ENCODE peak calls at places on chromosomes 6 and 20, in four cellular contexts. One of them, this sample, is unnamed.

GRCh38 chr6:34518669-34519365 is 37.3 kb downstream of the SPDEF start:
- DNase-seq in iris pigment epithelial cell: no peak
- DNase-seq in BE2C: no peak
- DNase-seq in NCI-H345: no peak
- DNase-seq in this sample: no peak

GRCh38 chr6:151059612-151060095 is 180.1 kb upstream of the AKAP12 start:
- DNase-seq in iris pigment epithelial cell: peak; percentile 71
- DNase-seq in BE2C: no peak
- DNase-seq in NCI-H345: no peak
- DNase-seq in this sample: peak; percentile 79

GRCh38 chr20:44031001-44031574 is 116.4 kb downstream of the TOX2 start:
- DNase-seq in iris pigment epithelial cell: no peak
- DNase-seq in BE2C: no peak
- DNase-seq in NCI-H345: no peak
- DNase-seq in this sample: no peak

GRCh38 chr6:2034256-2034655 is 211.1 kb downstream of the GMDS start:
- DNase-seq in iris pigment epithelial cell: peak; percentile 15
- DNase-seq in BE2C: no peak
- DNase-seq in NCI-H345: no peak
- DNase-seq in this sample: no peak

GRCh38 chr6:109236140-109237081 is 141.1 kb downstream of the CEP57L1 start:
- DNase-seq in iris pigment epithelial cell: no peak
- DNase-seq in BE2C: peak; percentile 45
- DNase-seq in NCI-H345: peak; percentile 67
- DNase-seq in this sample: no peak

GRCh38 chr6:52543729-52544324 is 33.0 kb downstream of the TRAM2 start:
- DNase-seq in iris pigment epithelial cell: peak; percentile 58
- DNase-seq in BE2C: no peak
- DNase-seq in NCI-H345: no peak
- DNase-seq in this sample: peak; percentile 56

GRCh38 chr20:43844778-43845614 is 69.7 kb upstream of the TOX2 start:
- DNase-seq in iris pigment epithelial cell: peak; percentile 95
- DNase-seq in BE2C: no peak
- DNase-seq in NCI-H345: peak; percentile 26
- DNase-seq in this sample: peak; percentile 94

GRCh38 chr6:92047886-92048285 is 1371.5 kb downstream of the EPHA7 start:
- DNase-seq in iris pigment epithelial cell: no peak
- DNase-seq in BE2C: no peak
- DNase-seq in NCI-H345: peak; percentile 17
- DNase-seq in this sample: no peak

GRCh38 chr6:71294121-71294523 is 5.5 kb downstream of the OGFRL1 start:
- DNase-seq in iris pigment epithelial cell: peak; percentile 92
- DNase-seq in BE2C: no peak
- DNase-seq in NCI-H345: no peak
- DNase-seq in this sample: peak; percentile 95

GRCh38 chr6:93087606-93088005 is 331.8 kb downstream of the EPHA7 start:
- DNase-seq in iris pigment epithelial cell: no peak
- DNase-seq in BE2C: no peak
- DNase-seq in NCI-H345: no peak
- DNase-seq in this sample: no peak

GRCh38 chr6:111757342-111757741 is 115.9 kb downstream of the FYN start:
- DNase-seq in iris pigment epithelial cell: peak; percentile 74
- DNase-seq in BE2C: no peak
- DNase-seq in NCI-H345: no peak
- DNase-seq in this sample: peak; percentile 43

GRCh38 chr6:143015300-143015706 is 45.4 kb upstream of the AIG1 start:
- DNase-seq in iris pigment epithelial cell: no peak
- DNase-seq in BE2C: no peak
- DNase-seq in NCI-H345: no peak
- DNase-seq in this sample: no peak

GRCh38 chr20:14633507-14633906 is 296.1 kb upstream of the FLRT3 start:
- DNase-seq in iris pigment epithelial cell: no peak
- DNase-seq in BE2C: no peak
- DNase-seq in NCI-H345: no peak
- DNase-seq in this sample: no peak

GRCh38 chr6:97175806-97176205 is 107.2 kb downstream of the MMS22L start:
- DNase-seq in iris pigment epithelial cell: no peak
- DNase-seq in BE2C: no peak
- DNase-seq in NCI-H345: no peak
- DNase-seq in this sample: no peak

GRCh38 chr6:16318538-16318937 is 80.2 kb downstream of the GMPR start:
- DNase-seq in iris pigment epithelial cell: peak; percentile 86
- DNase-seq in BE2C: no peak
- DNase-seq in NCI-H345: no peak
- DNase-seq in this sample: peak; percentile 80

GRCh38 chr6:69624944-69625343 is 171.9 kb downstream of the LMBRD1 start:
- DNase-seq in iris pigment epithelial cell: peak; percentile 8
- DNase-seq in BE2C: no peak
- DNase-seq in NCI-H345: no peak
- DNase-seq in this sample: peak; percentile 0

GRCh38 chr6:84332139-84333034 is 104.9 kb upstream of the CEP162 start:
- DNase-seq in iris pigment epithelial cell: peak; percentile 6
- DNase-seq in BE2C: no peak
- DNase-seq in NCI-H345: no peak
- DNase-seq in this sample: peak; percentile 3

GRCh38 chr6:112202639-112203341 is 51.6 kb downstream of the LAMA4 start:
- DNase-seq in iris pigment epithelial cell: peak; percentile 79
- DNase-seq in BE2C: peak; percentile 78
- DNase-seq in NCI-H345: no peak
- DNase-seq in this sample: peak; percentile 71

GRCh38 chr20:15700147-15700765 is 873.0 kb downstream of the KIF16B start:
- DNase-seq in iris pigment epithelial cell: no peak
- DNase-seq in BE2C: peak; percentile 55
- DNase-seq in NCI-H345: no peak
- DNase-seq in this sample: no peak

GRCh38 chr20:33702861-33703260 is 16.7 kb upstream of the E2F1 start:
- DNase-seq in iris pigment epithelial cell: no peak
- DNase-seq in BE2C: peak; percentile 75
- DNase-seq in NCI-H345: no peak
- DNase-seq in this sample: no peak

GRCh38 chr6:6592836-6593235 is 4.3 kb downstream of the LY86 start:
- DNase-seq in iris pigment epithelial cell: no peak
- DNase-seq in BE2C: no peak
- DNase-seq in NCI-H345: no peak
- DNase-seq in this sample: no peak

GRCh38 chr6:20868397-20869185 is 334.3 kb downstream of the CDKAL1 start:
- DNase-seq in iris pigment epithelial cell: no peak
- DNase-seq in BE2C: peak; percentile 48
- DNase-seq in NCI-H345: peak; percentile 98
- DNase-seq in this sample: no peak

GRCh38 chr6:27605401-27606342 is 132.8 kb upstream of the ZNF184 start:
- DNase-seq in iris pigment epithelial cell: peak; percentile 86
- DNase-seq in BE2C: peak; percentile 73
- DNase-seq in NCI-H345: no peak
- DNase-seq in this sample: peak; percentile 62

This sample was measured in amniotic epithelial cell.